ENCODE peak calls at places on chromosomes 12 and 14, in seven cellular contexts. Y, T, P, M, R, E and W are unnamed samples.

GRCh38 chr12:115135800-115136211 is 451.8 kb upstream of the TBX3 start:
- DNase-seq in Y (peak), T (peak), P (peak), M (peak), R (no peak), E (peak), W (peak)

GRCh38 chr14:21987937-21988336 is 314.3 kb upstream of the OR4E1 start:
- DNase-seq in Y (no peak), T (peak), P (no peak), M (no peak), R (peak), E (peak), W (no peak)

GRCh38 chr12:123140675-123141614 is 9.9 kb downstream of the PITPNM2 start:
- DNase-seq in Y (no peak), T (no peak), P (no peak), M (no peak), R (no peak), E (no peak), W (no peak)

GRCh38 chr12:113108308-113108707 is 27.3 kb downstream of the RASAL1 start:
- DNase-seq in Y (no peak), T (no peak), P (no peak), M (no peak), R (no peak), E (no peak), W (no peak)

GRCh38 chr12:67689339-67689738 is 40.8 kb downstream of the DYRK2 start:
- DNase-seq in Y (no peak), T (no peak), P (no peak), M (no peak), R (peak), E (no peak), W (no peak)

GRCh38 chr14:28767239-28767850 is 758 bp downstream of the FOXG1 start:
- DNase-seq in Y (no peak), T (no peak), P (no peak), M (no peak), R (no peak), E (no peak), W (no peak)

GRCh38 chr14:68193970-68194634 is 374.5 kb downstream of the RAD51B start:
- DNase-seq in Y (no peak), T (no peak), P (no peak), M (no peak), R (no peak), E (no peak), W (no peak)

GRCh38 chr12:42094277-42094676 is 50.4 kb downstream of the GXYLT1 start:
- DNase-seq in Y (no peak), T (no peak), P (peak), M (no peak), R (peak), E (peak), W (peak)

GRCh38 chr12:124107299-124107698 is 134.3 kb downstream of the ZNF664 start:
- DNase-seq in Y (no peak), T (no peak), P (no peak), M (no peak), R (no peak), E (no peak), W (no peak)

GRCh38 chr14:78959674-78960264 is 789.6 kb downstream of the NRXN3 start:
- DNase-seq in Y (peak), T (peak), P (peak), M (peak), R (peak), E (peak), W (peak)

GRCh38 chr12:55972906-55973597 is 826 bp upstream of the RAB5B start:
- DNase-seq in Y (no peak), T (no peak), P (no peak), M (no peak), R (peak), E (no peak), W (peak)

GRCh38 chr12:1913377-1914115 is 4.9 kb downstream of the CACNA2D4 start:
- DNase-seq in Y (no peak), T (peak), P (no peak), M (no peak), R (peak), E (no peak), W (no peak)

GRCh38 chr14:82779301-82779700 is 1245.6 kb upstream of the SEL1L start:
- DNase-seq in Y (no peak), T (no peak), P (no peak), M (no peak), R (no peak), E (no peak), W (no peak)

GRCh38 chr14:101286271-101287018 is 274.9 kb upstream of the DIO3 start:
- DNase-seq in Y (no peak), T (no peak), P (no peak), M (no peak), R (no peak), E (no peak), W (peak)

GRCh38 chr12:131452444-131452860 is 258.4 kb upstream of the SFSWAP start:
- DNase-seq in Y (no peak), T (peak), P (no peak), M (no peak), R (peak), E (no peak), W (no peak)

GRCh38 chr12:125852116-125852515 is 786.9 kb downstream of the AACS start:
- DNase-seq in Y (no peak), T (no peak), P (no peak), M (no peak), R (no peak), E (no peak), W (no peak)

GRCh38 chr14:89336338-89336737 is 80.7 kb downstream of the FOXN3 start:
- DNase-seq in Y (no peak), T (no peak), P (no peak), M (no peak), R (peak), E (no peak), W (no peak)

GRCh38 chr14:20144820-20145219 is 6.2 kb downstream of the OR4N5 start:
- DNase-seq in Y (no peak), T (no peak), P (no peak), M (no peak), R (no peak), E (no peak), W (no peak)

GRCh38 chr14:89419973-89420482 is 3.0 kb upstream of the FOXN3 start:
- DNase-seq in Y (no peak), T (no peak), P (no peak), M (no peak), R (no peak), E (no peak), W (no peak)

GRCh38 chr12:32399373-32400113 is at the start of gene FGD4:
- DNase-seq in Y (peak), T (peak), P (no peak), M (no peak), R (peak), E (peak), W (peak)

GRCh38 chr12:53816360-53817020 is 64.7 kb upstream of the CISTR start:
- DNase-seq in Y (no peak), T (no peak), P (no peak), M (no peak), R (peak), E (peak), W (no peak)

GRCh38 chr12:5047094-5047493 is 3.4 kb downstream of the KCNA5 start:
- DNase-seq in Y (no peak), T (no peak), P (no peak), M (no peak), R (no peak), E (no peak), W (no peak)

GRCh38 chr12:105291531-105291930 is 39.0 kb upstream of the C12orf75 start:
- DNase-seq in Y (no peak), T (no peak), P (no peak), M (no peak), R (no peak), E (no peak), W (no peak)

GRCh38 chr12:98352218-98352811 is 163.1 kb upstream of the TMPO start:
- DNase-seq in Y (no peak), T (no peak), P (peak), M (peak), R (no peak), E (peak), W (peak)

GRCh38 chr12:128956755-128957154 is 103.5 kb downstream of the GLT1D1 start:
- DNase-seq in Y (no peak), T (no peak), P (no peak), M (no peak), R (no peak), E (no peak), W (no peak)

DNA sequence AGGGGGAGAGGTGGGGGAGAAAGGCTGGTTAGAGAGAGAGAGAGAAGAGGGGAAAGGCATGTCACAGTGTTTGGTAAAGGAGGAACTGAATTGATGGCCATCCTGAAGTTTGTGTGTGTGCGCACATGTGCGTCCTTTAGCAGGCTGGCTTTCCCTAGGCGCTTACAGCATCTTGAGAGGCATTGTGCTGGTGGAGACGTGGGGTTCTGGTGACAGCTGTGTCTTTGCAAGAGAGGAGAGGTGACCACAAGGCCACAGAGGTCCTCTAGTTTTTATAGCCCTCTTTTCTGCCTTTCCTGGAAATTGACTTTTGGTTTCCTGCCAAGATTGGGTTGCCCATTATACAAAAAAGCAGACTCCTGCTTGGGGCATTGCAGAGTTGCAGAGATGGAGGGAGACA is 662.0 kb downstream of the VRK1 start:
- DNase-seq in Y (no peak), T (no peak), P (no peak), M (no peak), R (no peak), E (no peak), W (no peak)
- H3K4me3 ChIP-seq in Y (peak), T (no peak), P (no peak), M (no peak), R (no peak), E (no peak), W (no peak)

GRCh38 chr12:27015730-27016076 is 1.5 kb upstream of the TM7SF3 start:
- DNase-seq in Y (no peak), T (peak), P (no peak), M (no peak), R (peak), E (peak), W (peak)
- TF ChIP-seq CTCF in Y (peak), T (peak), P (peak), M (peak), R (peak), E (peak), W (peak)

GRCh38 chr14:51652168-51653095 is 722 bp downstream of the FRMD6 start:
- DNase-seq in Y (peak), T (no peak), P (no peak), M (no peak), R (no peak), E (no peak), W (no peak)

GRCh38 chr14:51651388-51652167 is at the start of gene FRMD6:
- DNase-seq in Y (peak), T (peak), P (peak), M (peak), R (peak), E (peak), W (peak)

GRCh38 chr14:51653096-51653814 is 1.5 kb downstream of the FRMD6 start:
- DNase-seq in Y (no peak), T (peak), P (no peak), M (peak), R (peak), E (peak), W (peak)

GRCh38 chr14:51654549-51654879 is 2.8 kb downstream of the FRMD6 start:
- DNase-seq in Y (no peak), T (no peak), P (no peak), M (no peak), R (no peak), E (peak), W (no peak)

DNA sequence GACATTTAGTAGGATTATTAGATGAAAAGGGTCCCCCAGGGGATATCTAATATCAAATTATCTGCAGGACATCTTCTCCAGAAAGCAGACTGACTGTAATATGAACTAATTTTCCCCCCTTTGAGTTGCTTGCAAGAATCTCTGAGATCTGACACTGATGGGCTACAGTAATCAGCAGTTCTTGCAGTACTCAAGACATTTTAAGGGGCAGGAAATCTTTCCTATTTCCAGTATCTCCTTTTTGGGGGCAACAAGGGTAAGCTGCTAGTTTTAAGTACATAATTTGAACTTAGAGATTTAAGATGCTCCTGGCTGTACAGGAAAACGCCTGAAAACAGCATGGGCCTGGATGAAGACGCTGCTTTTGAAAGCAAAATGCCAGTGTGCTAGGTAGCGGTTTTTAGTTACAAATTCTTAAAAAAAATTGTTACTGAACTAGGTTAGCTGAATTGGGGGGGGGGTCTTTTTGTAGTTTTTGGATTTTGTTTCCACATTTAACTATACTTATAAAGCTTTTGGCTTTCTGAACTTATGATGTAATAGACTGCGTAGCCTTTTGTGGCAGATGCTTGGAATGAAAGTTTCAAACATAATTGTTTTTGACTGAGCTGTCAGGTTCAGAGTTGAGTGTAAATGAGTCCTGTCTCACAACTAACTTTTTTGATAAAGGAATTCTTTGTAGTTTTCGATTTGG is 2.3 kb downstream of the FRMD6 start:
- DNase-seq in Y (no peak), T (no peak), P (no peak), M (no peak), R (no peak), E (peak), W (no peak)
- H3K4me3 ChIP-seq in Y (peak), T (peak), P (peak), M (peak), R (no peak), E (peak), W (peak)

GRCh38 chr12:94304566-94305061 is 155.1 kb downstream of the CEP83 start:
- DNase-seq in Y (no peak), T (peak), P (no peak), M (peak), R (no peak), E (no peak), W (peak)
- TF ChIP-seq CTCF in Y (no peak), T (no peak), P (no peak), M (no peak), R (no peak), E (no peak), W (no peak)

DNA sequence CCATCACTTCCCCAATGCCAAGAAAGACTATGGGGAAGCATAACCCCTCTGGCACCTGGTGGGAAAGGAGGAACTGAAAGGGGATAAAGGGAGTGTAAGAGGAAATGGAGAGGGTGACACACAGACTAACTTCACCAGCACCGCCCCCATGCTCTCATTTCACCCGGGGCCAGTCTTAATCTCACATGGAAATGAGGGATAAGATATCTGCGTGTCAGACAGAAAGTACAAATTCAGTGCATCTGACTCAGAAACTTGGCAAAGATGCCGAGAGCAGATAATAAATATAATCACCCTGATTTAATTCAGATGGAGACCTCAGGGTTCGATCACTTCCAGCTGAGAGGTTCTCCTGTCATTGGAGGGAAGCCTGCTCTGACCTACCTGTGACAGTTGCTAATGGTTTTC is 191.6 kb downstream of the DUSP6 start:
- DNase-seq in Y (peak), T (no peak), P (no peak), M (peak), R (peak), E (peak), W (peak)
- H3K4me3 ChIP-seq in Y (no peak), T (no peak), P (no peak), M (no peak), R (no peak), E (no peak), W (no peak)

DNA sequence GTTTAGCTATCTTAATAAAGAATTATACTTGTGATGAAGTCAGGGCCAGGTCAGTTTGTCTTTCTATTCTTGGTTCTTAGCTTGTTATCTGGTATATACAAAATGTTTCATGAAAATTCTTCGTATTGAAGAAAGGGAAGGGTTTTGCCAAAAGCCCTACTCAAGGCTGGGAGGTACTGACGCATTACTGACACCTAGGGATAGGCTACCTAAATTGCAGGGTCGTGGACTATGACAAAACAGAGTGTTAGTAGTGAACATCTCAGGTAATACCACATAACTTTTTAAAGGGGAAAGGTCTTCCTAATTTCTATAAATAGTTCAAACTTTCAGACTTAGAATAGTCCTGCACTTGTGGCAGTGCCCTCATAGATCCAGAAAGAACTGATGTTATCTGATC is 246.3 kb downstream of the RGS6 start:
- DNase-seq in Y (no peak), T (no peak), P (no peak), M (no peak), R (peak), E (no peak), W (no peak)
- TF ChIP-seq CTCF in Y (no peak), T (no peak), P (no peak), M (no peak), R (peak), E (no peak), W (no peak)

DNA sequence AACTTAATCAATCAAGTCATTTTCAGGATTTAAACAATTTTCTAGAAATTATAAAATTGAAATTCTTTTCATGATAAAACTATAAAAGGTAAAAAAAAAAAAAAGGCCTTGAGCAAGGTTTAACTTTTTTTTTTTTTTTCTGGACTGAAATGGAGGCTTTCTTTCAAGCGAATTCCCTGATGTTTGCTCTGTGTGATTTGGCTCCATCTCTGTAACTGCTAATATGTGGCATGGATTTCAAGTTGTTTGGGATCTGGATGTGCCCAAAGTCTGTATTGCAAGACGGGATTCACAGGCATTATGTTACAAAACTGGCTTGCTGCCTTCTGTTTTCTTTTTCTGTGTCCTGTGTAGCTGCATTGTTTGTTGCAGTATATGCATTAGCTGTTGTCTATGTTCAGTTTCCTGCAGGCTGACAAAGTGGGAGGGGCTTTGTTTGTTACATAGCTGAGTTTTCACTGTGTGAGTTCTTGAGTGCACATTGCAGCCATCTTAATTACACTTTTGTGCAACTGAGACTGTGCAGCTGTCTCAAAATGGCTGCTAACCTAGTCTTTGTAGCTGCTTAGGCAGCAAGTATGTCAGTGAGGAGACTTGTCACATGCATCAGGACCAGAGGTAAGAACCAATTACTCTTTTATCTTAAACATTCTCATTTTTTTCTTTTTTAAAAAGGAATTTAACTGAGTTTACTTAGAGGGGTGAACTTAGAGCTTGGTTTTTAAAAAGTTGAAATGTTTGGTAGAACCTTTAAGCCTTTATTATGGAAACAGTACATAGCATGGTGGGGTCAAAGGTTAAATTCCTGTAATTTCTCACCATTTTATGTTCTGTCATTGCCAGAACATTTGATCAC is 19.5 kb downstream of the ATF7IP start:
- DNase-seq in Y (no peak), T (peak), P (peak), M (peak), R (peak), E (peak), W (peak)
- H3K4me3 ChIP-seq in Y (peak), T (peak), P (peak), M (peak), R (peak), E (peak), W (peak)

GRCh38 chr14:76985021-76985420 is 43.5 kb downstream of the IRF2BPL start:
- DNase-seq in Y (no peak), T (peak), P (no peak), M (no peak), R (no peak), E (no peak), W (peak)
- TF ChIP-seq CTCF in Y (no peak), T (no peak), P (no peak), M (no peak), R (no peak), E (no peak), W (no peak)

DNA sequence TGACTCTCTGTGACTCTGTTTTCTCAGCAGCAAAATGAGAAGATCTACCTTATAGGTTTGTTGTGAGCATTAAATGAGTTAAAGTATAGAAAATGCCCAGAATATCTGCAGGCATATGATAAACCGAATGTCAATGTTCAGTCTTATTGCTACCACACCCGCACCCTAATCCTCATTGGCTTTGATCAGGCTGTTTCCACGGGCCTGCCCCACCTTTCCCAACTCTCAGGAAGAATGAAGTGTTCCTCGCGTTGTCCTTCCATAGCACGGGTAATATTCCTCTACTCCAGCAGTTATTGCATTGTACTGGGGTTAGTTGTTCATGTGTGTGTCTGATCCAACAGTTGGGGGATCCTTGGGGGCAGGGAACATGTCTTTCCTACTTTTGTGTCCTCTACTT is 7.9 kb upstream of the LGALS3 start:
- DNase-seq in Y (no peak), T (no peak), P (no peak), M (no peak), R (no peak), E (no peak), W (no peak)
- H3K4me3 ChIP-seq in Y (no peak), T (no peak), P (no peak), M (no peak), R (no peak), E (no peak), W (no peak)

GRCh38 chr14:104443391-104444158 is 136.0 kb upstream of the C14orf180 start:
- DNase-seq in Y (peak), T (peak), P (no peak), M (no peak), R (no peak), E (no peak), W (no peak)
- TF ChIP-seq CTCF in Y (no peak), T (no peak), P (no peak), M (no peak), R (no peak), E (no peak), W (no peak)